ENCODE peak calls at places on chromosome 10, in ten cellular contexts. Y, W, D, S, A, Q, T, U, M and R are unnamed samples.

GRCh38 chr10:5159126-5159525 is 25.8 kb downstream of the AKR1C8 start:
- DNase-seq in Q (no peak), M (no peak), U (no peak), T (no peak), Y (no peak), A (peak), D (no peak), W (no peak), S (no peak), R (no peak)

GRCh38 chr10:22611425-22612111 is 102.8 kb downstream of the PIP4K2A start:
- DNase-seq in D (peak), A (no peak), T (no peak), M (no peak), Y (no peak), U (no peak), S (no peak), Q (no peak), W (no peak), R (no peak)

GRCh38 chr10:4330626-4331025 is 495.4 kb upstream of the AKR1E2 start:
- DNase-seq in W (no peak), Y (no peak), S (no peak), Q (no peak), T (no peak), A (no peak), M (no peak), D (no peak), U (no peak), R (no peak)

GRCh38 chr10:132099701-132100481 is 34.1 kb downstream of the JAKMIP3 start:
- DNase-seq in M (no peak), U (no peak), T (no peak), S (no peak), Q (no peak), W (no peak), D (no peak), Y (no peak), A (no peak), R (no peak)

GRCh38 chr10:116608683-116609594 is 11.8 kb upstream of the PNLIPRP2 start:
- DNase-seq in Y (no peak), U (no peak), S (no peak), A (no peak), D (no peak), W (no peak), T (no peak), M (peak), Q (no peak), R (no peak)

GRCh38 chr10:113995201-113995600 is 48.5 kb upstream of the ADRB1 start:
- DNase-seq in Y (no peak), U (no peak), D (no peak), W (no peak), S (no peak), A (no peak), Q (no peak), M (no peak), T (no peak), R (no peak)

GRCh38 chr10:14377591-14377990 is 46.9 kb upstream of the FRMD4A start:
- DNase-seq in Q (no peak), W (no peak), Y (no peak), D (no peak), A (no peak), U (no peak), T (no peak), M (no peak), S (no peak), R (no peak)

GRCh38 chr10:108427081-108427480 is 1262.6 kb upstream of the SORCS1 start:
- DNase-seq in A (peak), U (no peak), S (no peak), M (no peak), W (no peak), T (no peak), Y (no peak), Q (no peak), D (no peak), R (no peak)

GRCh38 chr10:71383972-71384687 is 12.6 kb upstream of the CDH23 start:
- DNase-seq in Y (peak), S (no peak), T (peak), M (peak), Q (peak), D (peak), A (peak), U (peak), W (peak), R (peak)

GRCh38 chr10:129498680-129499079 is 31.6 kb downstream of the MGMT start:
- DNase-seq in Y (no peak), W (no peak), T (no peak), D (no peak), M (no peak), Q (no peak), U (no peak), A (no peak), S (no peak), R (no peak)

GRCh38 chr10:110850990-110851389 is 20.7 kb upstream of the PDCD4 start:
- DNase-seq in W (no peak), Q (peak), D (peak), A (peak), U (no peak), M (peak), S (no peak), T (no peak), Y (no peak), R (no peak)

GRCh38 chr10:93695720-93696119 is 6.7 kb downstream of the FRA10AC1 start:
- DNase-seq in A (no peak), M (no peak), D (no peak), S (no peak), Y (no peak), Q (peak), W (no peak), T (no peak), U (no peak), R (no peak)

GRCh38 chr10:61110188-61110844 is 166.3 kb upstream of the RHOBTB1 start:
- DNase-seq in U (no peak), Y (no peak), D (no peak), S (peak), T (no peak), M (no peak), Q (no peak), A (peak), W (no peak), R (no peak)

GRCh38 chr10:22027666-22028238 is 24.2 kb upstream of the DNAJC1 start:
- DNase-seq in W (no peak), T (no peak), S (no peak), Y (no peak), Q (no peak), M (no peak), A (no peak), U (no peak), D (no peak), R (no peak)

GRCh38 chr10:93746844-93747284 is 10.9 kb upstream of the LGI1 start:
- DNase-seq in A (peak), Y (no peak), M (peak), S (peak), W (peak), T (peak), D (no peak), Q (peak), U (no peak), R (peak)

GRCh38 chr10:61438141-61438984 is 14.8 kb downstream of the TMEM26 start:
- DNase-seq in A (peak), Q (no peak), Y (no peak), U (no peak), M (no peak), T (no peak), D (no peak), S (peak), W (peak), R (peak)

GRCh38 chr10:8240861-8241260 is 186.4 kb downstream of the GATA3 start:
- DNase-seq in Y (no peak), Q (no peak), W (no peak), D (no peak), A (no peak), S (no peak), T (no peak), U (no peak), M (no peak), R (no peak)

GRCh38 chr10:20195076-20195475 is 378.8 kb downstream of the PLXDC2 start:
- DNase-seq in W (no peak), M (no peak), U (no peak), T (no peak), Q (no peak), A (no peak), D (no peak), Y (no peak), S (no peak), R (no peak)

GRCh38 chr10:635088-635861 is 54.2 kb downstream of the DIP2C start:
- DNase-seq in A (no peak), W (no peak), U (no peak), M (no peak), T (no peak), S (no peak), Q (no peak), Y (no peak), D (no peak), R (no peak)

GRCh38 chr10:128927389-128927788 is 539.7 kb upstream of the MGMT start:
- DNase-seq in D (no peak), Y (no peak), T (no peak), W (no peak), U (no peak), A (no peak), S (no peak), Q (peak), M (no peak), R (no peak)

GRCh38 chr10:124197301-124198148 is 104.1 kb upstream of the CHST15 start:
- DNase-seq in U (no peak), D (no peak), W (no peak), A (no peak), Y (no peak), T (no peak), M (no peak), S (no peak), Q (no peak), R (no peak)

GRCh38 chr10:111560042-111560441 is 483.2 kb downstream of the ADRA2A start:
- DNase-seq in Q (no peak), W (no peak), D (no peak), T (no peak), U (no peak), Y (no peak), A (no peak), S (no peak), M (no peak), R (no peak)

GRCh38 chr10:43606323-43607198 is at the start of gene ZNF485:
- DNase-seq in W (peak), T (peak), D (peak), U (peak), M (peak), A (peak), Y (peak), Q (peak), S (no peak), R (peak)

GRCh38 chr10:97338041-97338440 is 3.5 kb upstream of the FRAT2 start:
- DNase-seq in Y (no peak), W (no peak), T (no peak), S (no peak), A (no peak), M (no peak), U (no peak), D (no peak), Q (no peak), R (no peak)

GRCh38 chr10:48541144-48541795 is 63.6 kb downstream of the ARHGAP22 start:
- DNase-seq in A (peak), T (no peak), W (no peak), U (no peak), M (no peak), Q (no peak), D (no peak), Y (no peak), S (no peak), R (no peak)

GRCh38 chr10:47189802-47190201 is 110.2 kb upstream of the GDF10 start:
- DNase-seq in S (no peak), U (no peak), T (no peak), D (no peak), A (no peak), W (no peak), Y (no peak), Q (no peak), M (no peak), R (no peak)